ENCODE peak calls at places on chromosomes 7 and 10, in five cellular contexts. G is A549, R is HCT116, L is esophagus muscularis mucosa, F is vagina. Q is an unnamed sample.

GRCh38 chr7:25382175-25382574 is 153.9 kb upstream of the NPVF start:
- DNase-seq in G (no peak), R (no peak), L (peak), F (no peak), Q (no peak)

GRCh38 chr7:128166603-128167315 is 74.3 kb upstream of the LEP start:
- DNase-seq in G (no peak), R (no peak), L (no peak), F (no peak), Q (no peak)

GRCh38 chr7:151062399-151063211 is 3.2 kb downstream of the SLC4A2 start:
- DNase-seq in G (peak), R (peak), L (no peak), F (no peak), Q (no peak)

GRCh38 chr10:108784534-108784933 is 1138.8 kb downstream of the XPNPEP1 start:
- DNase-seq in G (no peak), R (no peak), L (no peak), F (no peak), Q (no peak)

GRCh38 chr7:93374345-93374940 is 142.3 kb downstream of the VPS50 start:
- DNase-seq in G (peak), R (peak), L (no peak), F (no peak), Q (no peak)

GRCh38 chr7:128155100-128155763 is 85.8 kb upstream of the LEP start:
- DNase-seq in G (no peak), R (no peak), L (no peak), F (peak), Q (no peak)

GRCh38 chr7:19294629-19295028 is 149.4 kb upstream of the FERD3L start:
- DNase-seq in G (no peak), R (no peak), L (no peak), F (no peak), Q (no peak)

GRCh38 chr7:138095972-138096935 is 20.0 kb downstream of the AKR1D1 start:
- DNase-seq in G (no peak), R (no peak), L (no peak), F (no peak), Q (no peak)

GRCh38 chr7:151550601-151551286 is 31.0 kb upstream of the RHEB start:
- DNase-seq in G (peak), R (no peak), L (no peak), F (no peak), Q (no peak)

GRCh38 chr7:101614939-101615302 is 14.2 kb downstream of the MYL10 start:
- DNase-seq in G (no peak), R (no peak), L (no peak), F (no peak), Q (peak)

GRCh38 chr7:28389504-28390385 is 22.6 kb upstream of the CREB5 start:
- DNase-seq in G (peak), R (peak), L (peak), F (no peak), Q (no peak)

GRCh38 chr10:96450514-96451207 is 63.1 kb downstream of the TLL2 start:
- DNase-seq in G (no peak), R (no peak), L (no peak), F (no peak), Q (no peak)

GRCh38 chr10:52965938-52966401 is 193.4 kb upstream of the MBL2 start:
- DNase-seq in G (no peak), R (no peak), L (no peak), F (no peak), Q (no peak)

GRCh38 chr7:25663877-25664276 is 435.6 kb upstream of the NPVF start:
- DNase-seq in G (no peak), R (no peak), L (no peak), F (no peak), Q (no peak)

GRCh38 chr10:38146579-38147333 is 52.6 kb downstream of the ZNF37A start:
- DNase-seq in G (no peak), R (no peak), L (no peak), F (no peak), Q (no peak)

GRCh38 chr7:25832456-25832855 is 319.5 kb upstream of the NFE2L3 start:
- DNase-seq in G (no peak), R (no peak), L (no peak), F (no peak), Q (no peak)

GRCh38 chr7:152076324-152076821 is 50.9 kb downstream of the GALNT11 start:
- DNase-seq in G (peak), R (peak), L (no peak), F (no peak), Q (no peak)

GRCh38 chr7:51639661-51640340 is 323.2 kb upstream of the COBL start:
- DNase-seq in G (no peak), R (peak), L (no peak), F (no peak), Q (no peak)

GRCh38 chr10:122044713-122045112 is 55.8 kb downstream of the TACC2 start:
- DNase-seq in G (no peak), R (no peak), L (no peak), F (no peak), Q (peak)

GRCh38 chr10:100043344-100043743 is 33.6 kb upstream of the DNMBP start:
- DNase-seq in G (peak), R (peak), L (no peak), F (no peak), Q (no peak)

GRCh38 chr7:157689269-157690057 is 352.7 kb downstream of the DNAJB6 start:
- DNase-seq in G (no peak), R (no peak), L (no peak), F (no peak), Q (no peak)

GRCh38 chr7:118777308-118777707 is 552.8 kb downstream of the ANKRD7 start:
- DNase-seq in G (no peak), R (no peak), L (no peak), F (no peak), Q (no peak)

GRCh38 chr10:59674211-59674836 is 35.3 kb downstream of the SLC16A9 start:
- DNase-seq in G (no peak), R (no peak), L (no peak), F (no peak), Q (no peak)

GRCh38 chr7:158283016-158283974 is 304.3 kb downstream of the PTPRN2 start:
- DNase-seq in G (no peak), R (no peak), L (no peak), F (peak), Q (no peak)

GRCh38 chr10:28467615-28468014 is 65.3 kb upstream of the WAC start:
- DNase-seq in G (no peak), R (no peak), L (no peak), F (no peak), Q (peak)

GRCh38 chr7:42237162-42237821 is at the start of gene GLI3:
- DNase-seq in G (peak), R (no peak), L (peak), F (no peak), Q (peak)

GRCh38 chr10:20817116-20817515 is 80.0 kb downstream of the NEBL start:
- DNase-seq in G (no peak), R (no peak), L (no peak), F (no peak), Q (no peak)

GRCh38 chr10:33416209-33416608 is 81.7 kb upstream of the NRP1 start:
- DNase-seq in G (no peak), R (no peak), L (no peak), F (no peak), Q (no peak)

GRCh38 chr7:79668292-79668691 is 214.8 kb upstream of the MAGI2 start:
- DNase-seq in G (no peak), R (no peak), L (no peak), F (no peak), Q (no peak)

GRCh38 chr7:24227603-24228359 is 56.2 kb upstream of the NPY start:
- DNase-seq in G (no peak), R (no peak), L (peak), F (no peak), Q (no peak)

GRCh38 chr10:50622497-50623298 is 1.1 kb downstream of the SGMS1 start:
- DNase-seq in G (peak), R (no peak), L (no peak), F (no peak), Q (peak)

GRCh38 chr10:26407406-26407969 is 30.7 kb upstream of the APBB1IP start:
- DNase-seq in G (peak), R (no peak), L (no peak), F (no peak), Q (no peak)

GRCh38 chr10:31121074-31121685 is 89.5 kb upstream of the ZNF438 start:
- DNase-seq in G (no peak), R (no peak), L (no peak), F (no peak), Q (no peak)

GRCh38 chr7:3201937-3202715 is 98.9 kb upstream of the SDK1 start:
- DNase-seq in G (no peak), R (no peak), L (peak), F (peak), Q (no peak)

GRCh38 chr7:156192921-156193320 is 380.7 kb upstream of the SHH start:
- DNase-seq in G (peak), R (peak), L (no peak), F (no peak), Q (no peak)

GRCh38 chr7:45692031-45692430 is 117.9 kb downstream of the ADCY1 start:
- DNase-seq in G (no peak), R (no peak), L (peak), F (no peak), Q (no peak)

GRCh38 chr10:72218329-72218728 is 2.3 kb upstream of the ASCC1 start:
- DNase-seq in G (no peak), R (no peak), L (no peak), F (no peak), Q (no peak)

GRCh38 chr7:106599343-106599698 is 61.6 kb downstream of the CCDC71L start:
- DNase-seq in G (no peak), R (no peak), L (no peak), F (no peak), Q (no peak)

GRCh38 chr7:106598663-106599342 is 62.2 kb downstream of the CCDC71L start:
- DNase-seq in G (peak), R (peak), L (no peak), F (no peak), Q (peak)

GRCh38 chr7:106595922-106596321 is 65.0 kb downstream of the CCDC71L start:
- DNase-seq in G (no peak), R (no peak), L (no peak), F (no peak), Q (no peak)

GRCh38 chr7:106597014-106597413 is 63.9 kb downstream of the CCDC71L start:
- DNase-seq in G (no peak), R (no peak), L (no peak), F (no peak), Q (no peak)

DNA sequence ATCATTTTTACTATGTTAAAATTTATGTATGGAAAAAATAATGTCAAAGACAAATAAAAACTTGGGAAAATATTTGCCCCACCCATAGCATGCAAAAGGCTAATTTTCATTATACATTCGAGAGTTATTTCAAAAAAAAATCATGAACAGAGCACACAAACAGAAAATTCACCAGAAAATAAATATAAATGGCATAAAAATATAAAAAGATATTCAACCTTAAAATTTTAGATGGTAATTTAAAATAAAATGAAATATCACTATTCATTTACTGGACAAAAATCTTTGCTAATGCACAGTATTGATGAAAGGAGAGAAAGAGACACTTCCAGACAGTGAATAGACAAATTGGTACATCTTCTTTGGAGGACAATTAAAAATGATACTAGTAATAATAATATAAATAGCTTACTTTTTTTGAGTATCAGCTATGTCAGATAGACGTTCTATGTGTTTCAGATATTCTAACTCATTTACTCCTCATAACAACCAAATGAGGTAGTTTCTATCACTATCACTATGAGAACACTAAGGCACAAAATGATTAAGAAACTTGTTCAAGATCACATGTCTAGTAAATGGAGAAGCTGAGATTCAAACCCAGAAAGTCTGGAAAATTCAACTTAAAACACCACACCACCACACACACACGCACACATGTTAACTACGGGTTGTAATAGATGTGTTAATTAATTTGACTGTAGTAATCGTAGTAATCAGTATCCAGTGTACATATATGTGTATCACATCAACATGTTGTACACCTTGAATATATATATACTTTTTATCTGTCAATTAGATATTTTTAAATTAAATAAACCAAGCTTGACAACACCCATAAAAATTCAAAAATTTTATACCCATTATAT is 63.0 kb downstream of the CCDC71L start:
- DNase-seq in G (no peak), R (no peak), L (no peak), F (no peak), Q (no peak)
- H3K4me3 ChIP-seq in G (peak), R (no peak), L (peak), F (no peak), Q (peak)

GRCh38 chr10:103749779-103750178 is 105.6 kb downstream of the SH3PXD2A start:
- DNase-seq in G (no peak), R (no peak), L (no peak), F (no peak), Q (no peak)

GRCh38 chr10:103756277-103756869 is 99.0 kb downstream of the SH3PXD2A start:
- DNase-seq in G (no peak), R (no peak), L (no peak), F (no peak), Q (no peak)

GRCh38 chr10:103750836-103751235 is 104.5 kb downstream of the SH3PXD2A start:
- DNase-seq in G (no peak), R (no peak), L (no peak), F (no peak), Q (no peak)

GRCh38 chr10:103751696-103752287 is 103.6 kb downstream of the SH3PXD2A start:
- DNase-seq in G (no peak), R (no peak), L (no peak), F (no peak), Q (no peak)

GRCh38 chr10:103752680-103753248 is 102.6 kb downstream of the SH3PXD2A start:
- DNase-seq in G (peak), R (no peak), L (no peak), F (no peak), Q (no peak)
- H3K27ac ChIP-seq in G (no peak), R (no peak), L (no peak), F (no peak), Q (no peak)

GRCh38 chr10:43557214-43557613 is 17.2 kb downstream of the ZNF239 start:
- DNase-seq in G (no peak), R (no peak), L (no peak), F (no peak), Q (no peak)
- TF ChIP-seq POLR2A in G (no peak), R (no peak), L (no peak), F (no peak), Q (no peak)

DNA sequence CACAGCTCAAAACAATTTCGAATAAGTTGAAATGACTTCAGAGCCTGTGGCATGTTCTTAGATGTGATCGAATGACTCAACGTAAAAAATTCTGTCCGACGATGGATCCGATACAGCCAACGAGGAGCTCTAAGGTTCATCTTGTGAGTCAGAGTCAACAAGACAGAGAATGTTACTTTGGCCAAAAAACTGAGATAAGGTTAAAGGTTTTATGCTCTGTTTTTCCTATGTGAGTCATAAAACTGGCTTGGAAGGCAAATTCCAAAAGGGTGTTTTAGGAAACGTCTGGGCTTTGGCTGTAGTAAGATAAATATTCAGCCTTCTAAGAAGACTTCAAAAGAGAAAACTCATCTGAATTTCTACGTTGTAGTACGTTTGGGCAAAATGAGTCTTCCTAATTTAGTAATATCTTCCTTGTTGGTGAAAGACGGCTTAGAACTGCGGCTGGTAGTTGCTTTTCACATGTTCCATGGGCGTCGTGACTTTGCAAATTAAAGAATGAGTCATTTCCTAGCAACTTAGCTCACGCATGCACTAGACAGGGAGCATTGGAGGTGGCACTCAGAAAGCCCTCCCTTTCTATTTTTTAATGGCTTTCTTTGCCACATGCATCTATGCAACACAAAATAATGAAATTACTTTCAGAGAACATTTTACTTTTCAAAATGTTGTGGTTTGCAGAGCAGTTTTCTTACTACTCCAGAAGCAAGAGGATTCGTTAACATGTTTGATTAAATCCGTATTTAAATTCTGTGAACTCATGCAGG is 28.2 kb downstream of the PFKP start:
- DNase-seq in G (peak), R (peak), L (no peak), F (no peak), Q (peak)
- H3K4me3 ChIP-seq in G (peak), R (no peak), L (peak), F (peak), Q (no peak)

DNA sequence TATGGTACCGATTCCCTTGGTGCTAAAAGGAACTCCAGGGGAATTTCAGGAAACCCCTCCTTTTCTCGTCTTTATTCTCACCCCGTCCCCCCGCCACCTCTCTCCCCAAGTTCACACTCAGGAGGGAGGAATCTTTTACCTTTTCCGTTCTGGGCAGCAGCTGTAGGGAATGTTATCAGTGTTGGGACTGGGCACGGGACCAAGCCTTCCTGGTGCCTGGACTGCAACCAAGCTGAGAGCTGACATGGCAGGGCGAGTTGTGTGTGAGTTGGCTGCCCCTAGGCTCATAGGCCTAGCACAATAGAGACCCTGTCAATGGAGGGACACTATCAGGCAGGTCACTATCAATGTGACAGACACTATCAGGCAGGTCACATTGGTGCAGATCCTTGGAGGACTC is 121.4 kb downstream of the TCF7L2 start:
- DNase-seq in G (no peak), R (no peak), L (no peak), F (no peak), Q (peak)
- H3K27ac ChIP-seq in G (peak), R (peak), L (peak), F (no peak), Q (peak)

GRCh38 chr10:653991-654646 is 35.3 kb downstream of the DIP2C start:
- DNase-seq in G (no peak), R (no peak), L (no peak), F (peak), Q (no peak)
- TF ChIP-seq POLR2A in G (no peak), R (no peak), L (no peak), F (no peak), Q (no peak)

DNA sequence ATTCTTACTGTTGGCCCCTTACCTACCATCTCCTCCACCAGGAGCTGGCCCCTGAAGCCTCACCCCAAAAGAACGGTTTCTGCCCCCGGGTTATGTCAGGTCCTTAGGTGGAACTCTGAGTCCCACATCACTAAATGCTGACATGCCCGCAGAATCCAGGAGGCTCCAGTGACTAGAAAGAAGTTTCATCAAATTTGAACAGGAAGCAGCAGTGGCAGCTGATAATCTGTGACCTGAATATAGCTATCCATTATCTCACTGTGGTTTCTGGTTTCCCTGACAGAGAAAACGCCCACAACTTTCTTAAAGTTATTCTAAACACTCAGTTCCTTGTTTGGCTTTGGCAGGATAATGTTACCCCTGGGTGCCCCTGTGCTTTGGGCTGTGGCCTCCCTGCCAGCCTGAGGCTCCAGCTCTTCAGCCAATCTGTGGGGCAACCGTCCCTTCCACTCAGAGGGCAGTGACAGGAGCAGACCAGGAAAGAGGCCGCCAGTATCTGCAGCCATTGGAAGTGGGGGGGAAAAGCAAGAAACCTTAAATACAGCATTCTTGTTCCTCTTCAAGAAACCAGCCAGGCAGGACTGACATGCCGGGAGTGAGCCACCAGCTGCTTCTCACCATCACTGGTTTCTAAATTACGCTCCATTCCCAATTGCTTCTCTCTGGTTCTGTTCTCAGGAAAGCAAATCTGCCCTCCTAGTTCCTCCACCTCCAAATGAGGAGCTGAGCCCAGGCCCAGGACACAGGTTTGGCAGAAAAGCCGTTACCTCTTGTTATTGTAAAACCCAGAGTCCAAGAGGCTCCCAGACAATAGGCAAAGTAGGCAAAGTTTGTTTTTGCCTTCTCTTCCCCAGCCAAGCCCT is 41.2 kb upstream of the VCL start:
- DNase-seq in G (no peak), R (no peak), L (no peak), F (no peak), Q (no peak)
- H3K4me3 ChIP-seq in G (no peak), R (no peak), L (no peak), F (no peak), Q (no peak)

DNA sequence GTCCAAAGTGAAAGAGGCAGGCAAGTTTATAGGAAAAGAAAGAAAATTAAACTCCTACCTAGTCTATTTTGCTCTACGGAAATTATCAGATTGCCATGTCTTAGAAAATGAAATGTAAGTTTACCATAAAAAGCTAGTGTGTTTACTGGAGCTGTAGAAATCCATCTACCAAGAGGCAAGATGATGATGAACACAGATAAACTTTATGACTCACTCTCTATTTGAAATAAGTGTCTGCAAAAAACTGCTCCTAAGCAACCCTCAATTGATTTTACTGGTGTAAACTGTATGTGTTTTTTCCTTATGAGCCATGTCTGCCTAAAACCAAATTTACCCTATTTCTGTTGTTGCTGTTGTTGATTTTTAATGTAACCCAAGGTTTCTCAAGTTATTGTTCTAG is 73.8 kb upstream of the TMEM106B start:
- DNase-seq in G (peak), R (no peak), L (no peak), F (no peak), Q (no peak)
- H3K27ac ChIP-seq in G (peak), R (no peak), L (no peak), F (no peak), Q (no peak)